ENCODE peak calls at places on chromosomes 11 and 22, in six cellular contexts. V, W, H, Z, C and Q are unnamed samples.

GRCh38 chr22:23787910-23788309 is 1.1 kb downstream of the SMARCB1 start:
- DNase-seq in V (no peak), W (no peak), H (no peak), Z (no peak), C (no peak), Q (no peak)

GRCh38 chr11:8652140-8652539 is 30.3 kb downstream of the TRIM66 start:
- DNase-seq in V (no peak), W (no peak), H (no peak), Z (peak; percentile 88), C (no peak), Q (no peak)

GRCh38 chr11:86277741-86278140 is 24.3 kb upstream of the HIKESHI start:
- DNase-seq in V (no peak), W (no peak), H (no peak), Z (peak; percentile 29), C (no peak), Q (no peak)

GRCh38 chr22:46171940-46172339 is 21.6 kb downstream of the PPARA start:
- DNase-seq in V (no peak), W (no peak), H (no peak), Z (peak; percentile 51), C (no peak), Q (no peak)

GRCh38 chr22:27554106-27554814 is 247.3 kb downstream of the MN1 start:
- DNase-seq in V (no peak), W (no peak), H (no peak), Z (peak; percentile 69), C (no peak), Q (no peak)

GRCh38 chr11:33259869-33260268 is 2.7 kb downstream of the HIPK3 start:
- DNase-seq in V (no peak), W (no peak), H (no peak), Z (no peak), C (no peak), Q (no peak)

GRCh38 chr11:12680246-12680939 is 6.2 kb downstream of the TEAD1 start:
- DNase-seq in V (no peak), W (peak; percentile 91), H (peak; percentile 81), Z (peak; percentile 95), C (peak; percentile 55), Q (no peak)

GRCh38 chr11:72831521-72832300 is 17.5 kb downstream of the ATG16L2 start:
- DNase-seq in V (peak; percentile 91), W (peak; percentile 87), H (peak; percentile 86), Z (peak; percentile 77), C (peak; percentile 73), Q (no peak)

GRCh38 chr22:41800348-41801146 is at the start of gene CCDC134:
- DNase-seq in V (peak; percentile 98), W (peak; percentile 97), H (peak; percentile 99), Z (peak; percentile 74), C (peak; percentile 84), Q (peak; percentile 91)

GRCh38 chr11:67066333-67066709 is 9.7 kb downstream of the RHOD start:
- DNase-seq in V (no peak), W (no peak), H (no peak), Z (no peak), C (no peak), Q (no peak)

GRCh38 chr11:2564008-2564530 is 119.3 kb downstream of the KCNQ1 start:
- DNase-seq in V (no peak), W (no peak), H (peak; percentile 42), Z (no peak), C (no peak), Q (no peak)

GRCh38 chr11:130782361-130783221 is 133.7 kb downstream of the SNX19 start:
- DNase-seq in V (no peak), W (no peak), H (no peak), Z (peak; percentile 64), C (no peak), Q (no peak)

GRCh38 chr11:113090716-113091577 is 129.7 kb downstream of the NCAM1 start:
- DNase-seq in V (no peak), W (no peak), H (no peak), Z (no peak), C (no peak), Q (no peak)

GRCh38 chr11:34830648-34831047 is 85.5 kb downstream of the APIP start:
- DNase-seq in V (no peak), W (no peak), H (peak; percentile 58), Z (peak; percentile 27), C (no peak), Q (no peak)

GRCh38 chr11:99351620-99352019 is 330.9 kb downstream of the CNTN5 start:
- DNase-seq in V (no peak), W (no peak), H (no peak), Z (peak; percentile 10), C (no peak), Q (no peak)

GRCh38 chr11:122101625-122102291 is 14.3 kb downstream of the BLID start:
- DNase-seq in V (no peak), W (no peak), H (peak; percentile 62), Z (peak; percentile 91), C (peak; percentile 19), Q (no peak)

GRCh38 chr11:130156108-130157022 is 3.2 kb upstream of the ST14 start:
- DNase-seq in V (no peak), W (peak; percentile 75), H (no peak), Z (no peak), C (no peak), Q (no peak)

GRCh38 chr22:19203839-19204238 is 25.3 kb upstream of the SLC25A1 start:
- DNase-seq in V (no peak), W (no peak), H (no peak), Z (peak; percentile 8), C (no peak), Q (no peak)

GRCh38 chr11:1548221-1549070 is 23.6 kb downstream of the DUSP8 start:
- DNase-seq in V (no peak), W (peak; percentile 89), H (peak; percentile 88), Z (peak; percentile 50), C (no peak), Q (no peak)
- TF ChIP-seq CTCF in V (no peak), W (no peak), H (no peak), Z (no peak), C (no peak), Q (no peak)

GRCh38 chr11:63277345-63277943 is 34.0 kb upstream of the SLC22A25 start:
- DNase-seq in V (no peak), W (no peak), H (no peak), Z (no peak), C (no peak), Q (no peak)
- TF ChIP-seq CTCF in V (no peak), W (peak; percentile 15), H (no peak), Z (no peak), C (no peak), Q (no peak)

GRCh38 chr11:82038151-82038550 is 695.5 kb downstream of the FAM181B start:
- DNase-seq in V (no peak), W (no peak), H (no peak), Z (no peak), C (no peak), Q (no peak)
- TF ChIP-seq CTCF in V (no peak), W (no peak), H (no peak), Z (no peak), C (no peak), Q (no peak)

DNA sequence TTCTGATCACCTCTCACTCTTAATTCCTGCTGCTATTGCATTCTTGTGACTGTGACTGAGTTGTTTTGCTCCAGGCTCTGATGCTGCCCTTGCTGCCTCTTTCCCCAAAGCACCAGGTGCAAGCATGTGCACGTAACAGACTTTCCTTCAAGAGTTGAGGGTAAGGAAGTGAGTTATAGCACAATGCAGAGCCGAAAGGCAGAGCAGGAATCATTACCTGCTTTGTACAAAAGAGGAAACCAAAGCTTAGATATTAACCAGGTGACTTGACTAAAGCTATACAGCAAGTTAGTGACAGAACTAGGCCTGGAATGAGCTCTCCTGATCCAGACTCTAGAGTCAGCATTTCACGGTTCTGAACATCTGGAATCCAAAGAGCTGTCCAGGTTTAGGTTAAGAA is 33.6 kb downstream of the NEU3 start:
- DNase-seq in V (no peak), W (no peak), H (no peak), Z (no peak), C (no peak), Q (no peak)
- TF ChIP-seq CTCF in V (no peak), W (no peak), H (no peak), Z (no peak), C (no peak), Q (no peak)

DNA sequence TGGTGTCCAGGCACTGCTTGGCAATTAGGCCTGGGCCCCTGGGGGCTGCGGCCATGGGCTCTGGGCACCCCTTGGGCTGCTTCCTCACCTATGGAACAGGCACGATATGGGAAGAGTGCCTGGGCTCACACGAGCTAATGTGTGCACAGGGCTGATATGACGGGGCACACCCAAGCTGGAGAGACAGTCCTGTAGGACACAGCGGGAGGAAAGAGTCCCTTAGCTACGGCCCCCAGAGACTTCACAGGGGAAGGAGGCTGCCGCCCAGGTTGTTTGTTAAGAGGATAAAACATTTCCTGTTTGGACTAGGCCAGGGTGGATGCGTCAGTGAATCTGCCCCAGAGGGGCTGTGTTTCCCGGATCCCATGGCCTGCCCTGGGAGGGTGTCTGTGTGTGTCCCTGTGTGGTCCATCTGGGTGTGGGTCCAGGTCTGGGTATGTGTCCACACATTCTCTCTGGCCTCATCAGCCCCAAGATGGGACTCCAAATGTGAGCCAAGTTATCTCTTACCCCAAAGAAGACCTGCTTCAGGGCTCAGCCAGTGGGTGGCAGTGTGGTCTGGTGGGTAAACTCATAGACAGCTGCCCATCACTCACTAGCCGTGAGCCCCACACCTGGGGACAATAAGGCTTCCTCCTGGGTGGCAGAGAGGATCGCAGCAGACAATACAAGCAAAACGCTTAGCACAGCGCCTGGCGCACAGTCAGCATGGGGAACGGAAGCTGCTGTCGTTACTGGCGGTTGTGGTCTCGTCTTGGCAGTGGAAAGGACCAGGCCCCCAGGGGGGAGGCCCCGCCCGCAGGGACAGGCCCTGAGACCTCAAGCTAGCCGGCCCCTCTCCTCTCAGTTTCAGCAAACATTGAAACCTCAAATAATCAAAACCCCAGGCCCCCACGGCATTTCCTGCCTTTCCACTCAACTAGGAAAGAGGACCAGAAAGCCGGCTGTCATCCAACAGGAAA is 3.2 kb upstream of the EMID1 start:
- DNase-seq in V (peak; percentile 88), W (no peak), H (peak; percentile 83), Z (peak; percentile 24), C (no peak), Q (peak; percentile 39)
- TF ChIP-seq CTCF in V (no peak), W (peak; percentile 39), H (peak; percentile 9), Z (peak; percentile 46), C (peak; percentile 16), Q (no peak)

DNA sequence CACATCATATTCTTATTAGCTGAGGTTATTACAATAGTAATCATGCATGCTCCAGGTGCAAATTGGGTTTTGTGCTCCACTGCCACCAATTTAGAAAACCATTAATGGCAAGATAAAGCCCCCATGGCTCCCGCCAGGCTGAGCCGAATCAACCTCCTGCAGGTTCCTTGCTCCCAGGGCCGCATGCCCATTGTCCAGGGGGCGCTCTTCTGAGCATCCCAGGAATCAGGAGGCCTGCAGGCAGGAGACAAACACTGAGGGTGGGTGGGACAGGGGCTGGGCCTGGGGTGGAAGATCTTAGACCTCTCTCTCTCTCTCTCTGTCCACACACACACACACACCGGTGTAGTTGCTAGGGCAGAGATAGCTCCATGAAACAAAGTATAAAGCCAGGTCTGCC is 57.4 kb downstream of the BUD13 start:
- DNase-seq in V (no peak), W (no peak), H (no peak), Z (no peak), C (no peak), Q (no peak)
- TF ChIP-seq CTCF in V (no peak), W (no peak), H (no peak), Z (no peak), C (no peak), Q (no peak)

GRCh38 chr22:22201185-22201924 is 43.2 kb upstream of the VPREB1 start:
- DNase-seq in V (peak; percentile 89), W (peak; percentile 77), H (no peak), Z (peak; percentile 37), C (no peak), Q (no peak)
- TF ChIP-seq CTCF in V (peak; percentile 63), W (peak; percentile 86), H (no peak), Z (peak; percentile 70), C (peak; percentile 45), Q (peak; percentile 72)